ENCODE peak calls at places on chromosomes 12 and 14, in four cellular contexts. S, J, T and L are unnamed samples.

GRCh38 chr12:10331642-10332239 is 24.1 kb downstream of the KLRD1 start:
- DNase-seq in S (no peak), J (peak), T (no peak), L (peak)

GRCh38 chr14:96481731-96482314 is 20.4 kb upstream of the PAPOLA start:
- DNase-seq in S (no peak), J (no peak), T (no peak), L (no peak)

GRCh38 chr14:49489341-49489740 is 96.8 kb downstream of the RPS29 start:
- DNase-seq in S (no peak), J (no peak), T (no peak), L (no peak)

GRCh38 chr14:70789361-70789760 is 20.0 kb downstream of the MAP3K9 start:
- DNase-seq in S (no peak), J (no peak), T (no peak), L (no peak)

GRCh38 chr12:110733857-110734373 is 8.8 kb downstream of the PPP1CC start:
- DNase-seq in S (no peak), J (no peak), T (no peak), L (no peak)

GRCh38 chr14:92551066-92551841 is 37.7 kb downstream of the RIN3 start:
- DNase-seq in S (no peak), J (no peak), T (peak), L (no peak)

GRCh38 chr12:47838286-47838931 is 18.7 kb upstream of the HDAC7 start:
- DNase-seq in S (no peak), J (peak), T (no peak), L (peak)

GRCh38 chr12:111254106-111254505 is 114.8 kb downstream of the PHETA1 start:
- DNase-seq in S (no peak), J (no peak), T (no peak), L (no peak)

GRCh38 chr14:55071870-55072640 is 20.6 kb downstream of the MAPK1IP1L start:
- DNase-seq in S (no peak), J (no peak), T (peak), L (no peak)

GRCh38 chr12:89552376-89552775 is 26.5 kb upstream of the POC1B start:
- DNase-seq in S (no peak), J (no peak), T (no peak), L (no peak)

GRCh38 chr14:90276627-90277367 is 20.4 kb downstream of the PSMC1 start:
- DNase-seq in S (no peak), J (no peak), T (no peak), L (peak)

GRCh38 chr14:49189381-49189780 is 396.8 kb downstream of the RPS29 start:
- DNase-seq in S (no peak), J (no peak), T (no peak), L (no peak)

GRCh38 chr12:111777345-111778045 is 10.8 kb downstream of the ALDH2 start:
- DNase-seq in S (no peak), J (no peak), T (no peak), L (peak)

GRCh38 chr14:99854831-99855230 is 61.6 kb downstream of the EML1 start:
- DNase-seq in S (no peak), J (no peak), T (no peak), L (no peak)
- TF ChIP-seq CTCF in S (no peak), J (no peak), T (no peak), L (no peak)

GRCh38 chr14:53306267-53306721 is 153.2 kb upstream of the DDHD1 start:
- DNase-seq in S (peak), J (peak), T (no peak), L (peak)

GRCh38 chr14:53306926-53307325 is 153.8 kb upstream of the DDHD1 start:
- DNase-seq in S (no peak), J (peak), T (no peak), L (no peak)

GRCh38 chr14:53310412-53310811 is 157.3 kb upstream of the DDHD1 start:
- DNase-seq in S (no peak), J (no peak), T (no peak), L (no peak)

GRCh38 chr14:53304726-53305381 is 151.7 kb upstream of the DDHD1 start:
- DNase-seq in S (no peak), J (no peak), T (no peak), L (no peak)
- TF ChIP-seq GABPA in S (no peak), J (no peak), T (no peak), L (no peak)

GRCh38 chr12:26630546-26631027 is 202.4 kb downstream of the ITPR2 start:
- DNase-seq in S (no peak), J (no peak), T (no peak), L (no peak)
- TF ChIP-seq CTCF in S (no peak), J (no peak), T (no peak), L (no peak)

GRCh38 chr12:132030367-132031038 is 80.8 kb downstream of the EP400 start:
- DNase-seq in S (no peak), J (no peak), T (no peak), L (no peak)
- TF ChIP-seq GABPA in S (no peak), J (no peak), T (no peak), L (no peak)

GRCh38 chr14:72081139-72081538 is 148.9 kb downstream of the RGS6 start:
- DNase-seq in S (no peak), J (no peak), T (no peak), L (no peak)

GRCh38 chr14:72070458-72070857 is 138.2 kb downstream of the RGS6 start:
- DNase-seq in S (no peak), J (no peak), T (no peak), L (no peak)

GRCh38 chr14:72075649-72076334 is 143.6 kb downstream of the RGS6 start:
- DNase-seq in S (no peak), J (no peak), T (no peak), L (no peak)
- TF ChIP-seq CTCF in S (peak), J (no peak), T (no peak), L (no peak)